ENCODE peak calls at places on chromosomes 12 and 14, in four cellular contexts. A, C, R and J are unnamed samples.
A peak's percentile ranks its signal among the peaks of the same experiment; 100 is the strongest.

GRCh38 chr12:3600039-3600720 is 109.2 kb downstream of the PRMT8 start:
- DNase-seq in A (no peak), C (no peak), R (no peak), J (no peak)

GRCh38 chr12:131002271-131002670 is 48.6 kb downstream of the ADGRD1 start:
- DNase-seq in A (no peak), C (no peak), R (no peak), J (no peak)

GRCh38 chr12:2248087-2248900 is 195.5 kb downstream of the CACNA1C start:
- DNase-seq in A (no peak), C (no peak), R (no peak), J (no peak)

GRCh38 chr12:119457251-119457650 is 122.7 kb downstream of the CCDC60 start:
- DNase-seq in A (no peak), C (no peak), R (no peak), J (no peak)

GRCh38 chr12:88247241-88247643 is 105.1 kb downstream of the TMTC3 start:
- DNase-seq in A (no peak), C (no peak), R (peak; percentile 96), J (no peak)

GRCh38 chr12:113462117-113462774 is 9.4 kb downstream of the LHX5 start:
- DNase-seq in A (peak; percentile 94), C (peak; percentile 78), R (peak; percentile 91), J (peak; percentile 81)

GRCh38 chr12:69566603-69567002 is 18.7 kb upstream of the CCT2 start:
- DNase-seq in A (no peak), C (no peak), R (no peak), J (no peak)

GRCh38 chr12:119624971-119625370 is 31.4 kb downstream of the TMEM233 start:
- DNase-seq in A (no peak), C (no peak), R (no peak), J (no peak)

GRCh38 chr14:91501951-91502930 is 7.9 kb downstream of the PPP4R3A start:
- DNase-seq in A (no peak), C (no peak), R (no peak), J (no peak)

GRCh38 chr14:36655054-36655381 is 6.6 kb upstream of the PAX9 start:
- DNase-seq in A (peak; percentile 71), C (no peak), R (no peak), J (no peak)

GRCh38 chr14:90273532-90273931 is 17.2 kb downstream of the PSMC1 start:
- DNase-seq in A (no peak), C (no peak), R (no peak), J (no peak)

GRCh38 chr12:113134521-113134951 is 1.0 kb downstream of the RASAL1 start:
- DNase-seq in A (no peak), C (no peak), R (no peak), J (no peak)

GRCh38 chr14:65552724-65553123 is 140.2 kb downstream of the FUT8 start:
- DNase-seq in A (no peak), C (no peak), R (no peak), J (no peak)

GRCh38 chr12:107478881-107479280 is 206.7 kb upstream of the PWP1 start:
- DNase-seq in A (no peak), C (no peak), R (no peak), J (no peak)

GRCh38 chr14:69475194-69475818 is 9.2 kb upstream of the PLEKHD1 start:
- DNase-seq in A (no peak), C (no peak), R (peak; percentile 66), J (no peak)

DNA sequence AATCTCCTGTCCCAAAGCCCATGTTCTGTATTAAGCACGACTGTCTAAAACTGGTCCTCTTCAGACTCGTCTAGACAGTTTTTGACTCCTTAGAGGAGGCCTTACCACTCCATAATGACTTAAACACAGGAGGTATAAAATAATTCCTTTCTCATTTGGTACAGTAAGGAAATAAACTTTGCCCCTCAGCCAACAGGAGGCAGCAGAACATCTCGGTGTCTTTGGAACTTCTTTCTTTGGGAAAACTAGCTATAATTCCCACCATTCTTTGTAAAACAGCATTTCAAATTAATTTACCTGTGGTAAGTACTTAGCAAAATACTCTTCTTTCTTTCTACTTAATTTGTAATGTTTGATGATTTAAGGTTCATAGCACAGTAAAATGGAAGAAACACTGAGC is 292.7 kb upstream of the G2E3 start:
- DNase-seq in A (no peak), C (no peak), R (no peak), J (no peak)
- H3K4me3 ChIP-seq in A (no peak overlapping the region), C (no peak overlapping the region), R (no peak overlapping the region), J (no peak overlapping the region)

DNA sequence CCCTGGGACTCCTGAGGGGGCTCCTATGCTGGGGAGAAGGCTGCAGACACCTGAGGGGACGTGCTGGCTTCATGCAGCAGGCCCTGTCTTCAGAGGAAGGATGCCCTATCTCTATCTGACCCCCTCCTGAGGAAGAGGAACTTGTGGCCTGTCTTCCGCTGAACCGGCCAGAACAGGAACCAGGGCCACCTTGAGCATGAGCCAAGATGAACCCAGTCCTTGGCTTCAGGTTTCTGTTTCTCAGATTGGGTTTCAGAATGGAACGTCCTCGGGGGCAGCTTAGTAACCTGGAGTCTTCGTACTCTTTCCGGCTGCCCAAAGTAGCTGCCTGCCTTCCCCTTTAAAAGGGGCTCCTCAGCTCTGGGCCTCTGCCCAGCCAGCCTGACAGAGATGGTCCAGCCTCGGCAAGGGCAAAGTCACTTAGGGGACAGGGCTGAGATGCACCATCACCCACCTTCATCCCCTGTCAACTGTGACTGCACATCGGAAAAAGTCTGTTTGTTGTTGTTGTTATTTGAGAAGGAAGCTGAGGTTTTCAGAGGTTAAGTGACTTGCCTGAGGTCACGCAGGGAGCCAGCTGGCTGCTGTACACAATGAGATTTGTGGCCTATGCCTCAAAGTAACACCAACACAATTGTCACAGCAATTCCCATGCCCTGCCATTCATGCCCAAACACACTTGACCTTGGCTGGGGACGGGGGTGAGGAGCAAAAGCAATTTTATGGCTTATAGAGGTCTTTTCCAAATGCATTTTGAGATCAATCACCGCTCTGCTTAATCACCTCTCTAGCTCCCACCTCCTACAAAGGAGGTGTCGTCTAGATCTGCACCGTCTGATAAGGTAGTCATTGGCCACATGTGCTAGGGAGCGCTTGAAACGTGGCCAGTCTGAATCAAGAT is 13.4 kb downstream of the ASB2 start:
- DNase-seq in A (peak; percentile 70), C (no peak), R (no peak), J (peak; percentile 80)
- H3K4me3 ChIP-seq in A (no peak overlapping the region), C (no peak overlapping the region), R (no peak overlapping the region), J (peak overlapping the region; percentile 22)

GRCh38 chr12:46609671-46610070 is 216.1 kb downstream of the SLC38A4 start:
- DNase-seq in A (no peak), C (no peak), R (no peak), J (no peak)
- H3K4me3 ChIP-seq in A (no peak overlapping the region), C (no peak overlapping the region), R (no peak overlapping the region), J (no peak overlapping the region)

DNA sequence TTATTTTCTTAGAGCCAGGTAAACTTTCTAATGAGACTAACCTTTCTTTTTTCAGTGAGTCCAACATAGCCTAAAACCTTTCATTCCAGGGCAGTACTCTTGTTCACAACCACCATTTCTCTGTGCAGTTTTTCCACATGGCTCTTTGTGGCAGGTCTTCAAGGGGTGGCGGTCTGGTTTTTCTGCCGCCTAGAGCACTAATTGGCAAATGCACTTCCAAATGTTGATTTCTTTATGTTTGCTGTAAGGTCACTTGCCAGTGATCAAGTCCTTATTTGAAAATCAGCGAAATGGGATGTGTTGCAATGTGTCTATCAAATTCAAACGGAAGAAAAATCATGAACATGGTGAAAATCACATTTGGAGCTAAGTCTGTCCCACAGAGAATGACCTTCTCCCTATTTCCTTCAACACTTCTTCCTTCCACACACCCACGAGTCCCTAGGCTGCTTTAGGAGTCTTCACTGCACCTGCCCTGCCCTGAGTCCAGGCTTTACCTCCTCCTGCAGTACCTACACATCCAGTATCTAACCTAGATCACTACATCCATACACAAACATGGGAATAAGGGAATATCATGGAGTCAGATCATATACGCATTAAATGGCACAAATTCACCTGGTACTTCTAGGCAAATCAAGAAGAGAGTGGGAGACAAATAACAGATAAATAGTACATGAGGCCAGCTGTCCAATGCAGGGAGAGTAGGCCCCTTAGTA is 1.9 kb downstream of the SRGAP1 start:
- DNase-seq in A (no peak), C (no peak), R (peak; percentile 40), J (no peak)
- H3K4me3 ChIP-seq in A (peak overlapping the region; percentile 75), C (peak overlapping the region; percentile 77), R (peak overlapping the region; percentile 89), J (no peak overlapping the region)

DNA sequence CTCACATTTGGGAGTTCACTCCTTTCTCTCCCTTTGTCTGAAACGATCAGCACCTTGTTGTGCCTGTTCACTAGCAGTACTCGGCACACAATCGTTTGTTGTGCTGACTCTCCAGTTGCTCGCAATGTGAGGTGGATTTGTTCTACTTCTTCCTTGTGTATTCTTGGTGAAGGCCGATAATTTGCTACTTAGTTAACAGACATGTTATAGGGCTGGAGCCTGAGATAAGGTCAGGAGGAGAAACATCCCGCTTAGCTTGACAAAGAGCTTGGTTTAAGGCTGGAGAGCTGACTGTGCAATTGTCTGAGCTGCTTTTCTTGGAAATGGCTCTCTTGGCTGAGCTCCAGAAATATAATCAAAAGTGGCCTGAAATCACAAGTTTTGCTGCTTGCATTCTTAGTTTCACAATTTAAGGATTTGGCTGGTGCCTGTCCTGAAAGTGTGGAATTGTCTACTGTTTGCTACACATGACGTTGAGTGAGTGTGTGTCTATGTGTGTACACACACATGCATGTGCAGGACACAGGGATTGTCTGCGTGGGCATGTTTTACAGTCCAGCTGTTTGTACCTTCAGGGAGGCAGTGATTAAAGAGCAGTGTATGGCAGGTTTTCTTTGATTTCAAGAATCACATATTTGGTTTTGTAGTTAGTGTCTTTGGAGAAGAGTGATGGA is 77.7 kb downstream of the ARF6 start:
- DNase-seq in A (no peak), C (no peak), R (no peak), J (no peak)
- H3K4me3 ChIP-seq in A (no peak overlapping the region), C (no peak overlapping the region), R (no peak overlapping the region), J (no peak overlapping the region)

DNA sequence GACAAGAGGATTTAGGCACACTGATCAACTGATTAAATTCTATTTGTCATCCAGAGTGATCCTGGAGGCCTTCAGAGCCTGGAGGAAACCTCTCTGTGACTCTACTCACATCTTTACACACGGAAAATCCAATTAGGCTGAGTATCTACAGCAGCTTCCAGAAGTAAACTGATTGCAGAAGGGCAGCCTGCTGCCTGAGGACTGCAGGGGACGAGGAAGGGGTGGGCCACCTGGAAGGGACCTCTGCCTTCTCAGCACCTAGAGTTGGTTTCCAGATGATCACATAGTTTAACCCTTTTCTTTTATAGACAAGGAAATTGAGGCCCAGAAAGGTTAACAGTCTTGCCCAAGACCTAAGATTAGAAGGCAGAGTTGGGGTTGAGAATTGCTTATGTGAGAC is 206.1 kb downstream of the DAD1 start:
- DNase-seq in A (no peak), C (no peak), R (no peak), J (no peak)
- H3K4me3 ChIP-seq in A (no peak overlapping the region), C (no peak overlapping the region), R (no peak overlapping the region), J (no peak overlapping the region)